ENCODE peak calls at places on chromosomes 11 and 22, in nine cellular contexts. N, W, X, G, Q, S, Z, M and I are unnamed samples.

GRCh38 chr22:37661160-37661924 is 2.8 kb downstream of the PDXP start:
- DNase-seq in N (peak; percentile 28), W (peak; percentile 76), X (no peak), G (no peak), Q (no peak), S (peak; percentile 55), Z (peak; percentile 60), M (peak; percentile 76), I (no peak)

GRCh38 chr11:125317416-125317815 is 152.9 kb downstream of the PKNOX2 start:
- DNase-seq in N (no peak), W (no peak), X (no peak), G (no peak), Q (no peak), S (no peak), Z (no peak), M (no peak), I (no peak)

GRCh38 chr11:124778281-124778680 is 16.2 kb upstream of the ESAM start:
- DNase-seq in N (peak; percentile 59), W (no peak), X (no peak), G (no peak), Q (no peak), S (no peak), Z (no peak), M (no peak), I (no peak)

GRCh38 chr11:1060410-1060809 is 14.3 kb upstream of the MUC2 start:
- DNase-seq in N (no peak), W (no peak), X (peak; percentile 54), G (no peak), Q (peak; percentile 24), S (no peak), Z (no peak), M (no peak), I (no peak)

GRCh38 chr11:33930317-33931021 is 38.6 kb upstream of the LMO2 start:
- DNase-seq in N (no peak), W (peak; percentile 71), X (no peak), G (peak; percentile 17), Q (no peak), S (no peak), Z (no peak), M (peak; percentile 72), I (no peak)

GRCh38 chr11:1750840-1751520 is 585 bp upstream of the IFITM10 start:
- DNase-seq in N (no peak), W (no peak), X (no peak), G (no peak), Q (no peak), S (no peak), Z (no peak), M (no peak), I (no peak)

GRCh38 chr11:27395556-27396258 is 32.7 kb upstream of the CCDC34 start:
- DNase-seq in N (peak; percentile 42), W (no peak), X (no peak), G (no peak), Q (no peak), S (no peak), Z (no peak), M (peak; percentile 14), I (no peak)

GRCh38 chr11:32071811-32072210 is 19.1 kb upstream of the RCN1 start:
- DNase-seq in N (peak; percentile 61), W (peak; percentile 56), X (no peak), G (no peak), Q (peak; percentile 41), S (no peak), Z (peak; percentile 63), M (peak; percentile 46), I (no peak)

GRCh38 chr11:1959786-1960185 is 12.7 kb downstream of the MRPL23 start:
- DNase-seq in N (no peak), W (no peak), X (no peak), G (no peak), Q (no peak), S (no peak), Z (no peak), M (no peak), I (no peak)

GRCh38 chr11:23569547-23569946 is 709.3 kb upstream of the CCDC179 start:
- DNase-seq in N (no peak), W (no peak), X (no peak), G (no peak), Q (no peak), S (no peak), Z (no peak), M (no peak), I (no peak)

GRCh38 chr11:65792456-65792855 is 5.6 kb downstream of the OVOL1 start:
- DNase-seq in N (no peak), W (no peak), X (peak; percentile 72), G (no peak), Q (no peak), S (no peak), Z (no peak), M (no peak), I (no peak)

GRCh38 chr11:118338637-118339061 is 3.9 kb downstream of the CD3D start:
- DNase-seq in N (peak; percentile 9), W (no peak), X (peak; percentile 79), G (no peak), Q (no peak), S (no peak), Z (no peak), M (no peak), I (peak; percentile 68)

GRCh38 chr11:26741036-26741435 is 19.2 kb upstream of the SLC5A12 start:
- DNase-seq in N (no peak), W (peak; percentile 86), X (no peak), G (no peak), Q (no peak), S (no peak), Z (peak; percentile 91), M (peak; percentile 55), I (no peak)

GRCh38 chr11:95596011-95596489 is 193.5 kb downstream of the FAM76B start:
- DNase-seq in N (no peak), W (peak; percentile 59), X (no peak), G (no peak), Q (no peak), S (no peak), Z (peak; percentile 69), M (peak; percentile 26), I (no peak)

GRCh38 chr11:124717786-124718634 is 21.7 kb upstream of the NRGN start:
- DNase-seq in N (peak; percentile 66), W (peak; percentile 29), X (peak; percentile 71), G (peak; percentile 56), Q (peak; percentile 48), S (no peak), Z (no peak), M (peak; percentile 28), I (peak; percentile 29)

GRCh38 chr22:23075525-23076216 is 5.4 kb downstream of the GNAZ start:
- DNase-seq in N (no peak), W (no peak), X (peak; percentile 46), G (no peak), Q (no peak), S (no peak), Z (no peak), M (no peak), I (no peak)

GRCh38 chr11:123434262-123434661 is 4.2 kb downstream of the GRAMD1B start:
- DNase-seq in N (peak; percentile 78), W (peak; percentile 28), X (no peak), G (no peak), Q (peak; percentile 65), S (no peak), Z (no peak), M (no peak), I (peak; percentile 39)
- TF ChIP-seq CTCF in N (peak; percentile 59), W (peak; percentile 12), X (peak; percentile 14), G (peak; percentile 11), Q (peak; percentile 56), S (no peak), Z (peak; percentile 49), M (no peak), I (peak; percentile 39)

GRCh38 chr11:126575849-126576248 is 220.4 kb downstream of the ST3GAL4 start:
- DNase-seq in N (no peak), W (no peak), X (no peak), G (no peak), Q (no peak), S (no peak), Z (no peak), M (no peak), I (no peak)

GRCh38 chr11:126578021-126578420 is 222.5 kb downstream of the ST3GAL4 start:
- DNase-seq in N (no peak), W (no peak), X (no peak), G (no peak), Q (no peak), S (no peak), Z (no peak), M (no peak), I (no peak)

GRCh38 chr11:126570489-126570888 is 215.0 kb downstream of the ST3GAL4 start:
- DNase-seq in N (no peak), W (no peak), X (peak; percentile 10), G (no peak), Q (no peak), S (no peak), Z (no peak), M (no peak), I (no peak)

GRCh38 chr11:126578426-126578825 is 222.9 kb downstream of the ST3GAL4 start:
- DNase-seq in N (no peak), W (no peak), X (no peak), G (no peak), Q (no peak), S (no peak), Z (no peak), M (no peak), I (no peak)

DNA sequence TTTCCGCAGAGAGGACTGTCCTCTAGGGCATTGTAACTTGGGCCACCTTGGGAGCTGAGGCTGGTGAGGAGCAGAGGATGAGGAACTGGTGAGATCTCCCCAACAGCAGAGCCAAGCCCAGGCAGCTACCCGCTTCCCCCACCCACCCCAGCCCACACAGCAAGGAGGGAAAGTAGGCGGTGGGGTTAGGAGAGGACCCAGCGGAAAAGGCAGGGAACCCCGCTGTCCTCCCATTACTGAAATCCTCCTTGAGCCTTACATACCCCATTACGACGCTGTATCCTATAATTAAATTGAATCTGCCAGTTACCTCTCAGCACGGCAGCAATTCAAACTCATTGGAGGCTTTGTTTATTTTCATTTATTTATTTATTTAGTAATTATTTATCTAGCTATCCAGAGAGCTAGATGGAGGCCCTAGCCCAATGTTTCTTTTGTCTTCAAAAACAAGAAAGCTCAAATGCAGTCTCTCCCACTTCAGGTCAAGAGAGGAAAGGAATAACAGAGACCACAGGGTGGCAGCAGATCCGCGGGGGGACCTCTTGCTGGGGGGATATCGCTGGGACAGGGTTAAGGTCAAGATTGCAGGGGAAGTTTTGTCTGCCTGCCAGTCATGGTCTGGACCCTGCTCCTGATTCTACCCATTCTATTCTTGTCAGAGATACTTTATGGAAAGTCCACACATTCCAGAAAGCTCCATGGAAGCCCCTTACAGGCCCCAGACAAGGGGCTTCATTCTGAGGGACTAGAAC is 218.0 kb downstream of the ST3GAL4 start:
- DNase-seq in N (peak; percentile 73), W (no peak), X (no peak), G (no peak), Q (peak; percentile 59), S (no peak), Z (no peak), M (no peak), I (no peak)
- TF ChIP-seq CTCF in N (peak; percentile 66), W (peak; percentile 9), X (no peak), G (no peak), Q (peak; percentile 63), S (peak; percentile 12), Z (peak; percentile 52), M (no peak), I (no peak)

GRCh38 chr22:46967445-46968358 is 205.3 kb downstream of the TBC1D22A start:
- DNase-seq in N (peak; percentile 25), W (no peak), X (peak; percentile 49), G (no peak), Q (no peak), S (no peak), Z (no peak), M (no peak), I (no peak)
- TF ChIP-seq CTCF in N (no peak), W (no peak), X (no peak), G (no peak), Q (no peak), S (no peak), Z (no peak), M (no peak), I (no peak)

GRCh38 chr22:43515902-43516301 is 104.1 kb downstream of the MPPED1 start:
- DNase-seq in N (peak; percentile 68), W (no peak), X (peak; percentile 35), G (no peak), Q (peak; percentile 74), S (no peak), Z (no peak), M (no peak), I (no peak)
- TF ChIP-seq CTCF in N (peak; percentile 67), W (no peak), X (no peak), G (no peak), Q (peak; percentile 72), S (no peak), Z (no peak), M (no peak), I (no peak)